ENCODE peak calls at places on chromosomes 5 and 9, in five cellular contexts. V is esophagus squamous epithelium; R is cardiac muscle cell; J is heart left ventricle; F is CD4-positive, CD25-positive, alpha-beta regulatory T cell. U is an unnamed sample.

GRCh38 chr5:135063056-135063445 is 29.0 kb upstream of the PITX1 start:
- DNase-seq in V (no peak), R (no peak), F (no peak), J (no peak), U (no peak)

GRCh38 chr5:25851301-25851700 is 1187.1 kb downstream of the CDH9 start:
- DNase-seq in J (no peak), R (no peak), V (no peak), F (no peak), U (no peak)

GRCh38 chr5:124669956-124670671 is 76.3 kb downstream of the ZNF608 start:
- DNase-seq in V (no peak), J (no peak), F (no peak), R (no peak), U (no peak)

GRCh38 chr5:82952326-82952725 is 124.9 kb downstream of the TMEM167A start:
- DNase-seq in R (no peak), F (no peak), J (no peak), V (no peak), U (no peak)

GRCh38 chr9:99259231-99259918 is 37.3 kb downstream of the SEC61B start:
- DNase-seq in R (peak; percentile 89), V (no peak), F (peak; percentile 38), J (peak; percentile 96), U (peak; percentile 12)

GRCh38 chr9:102405218-102405867 is 589.8 kb upstream of the CYLC2 start:
- DNase-seq in R (no peak), V (no peak), F (no peak), J (no peak), U (no peak)

GRCh38 chr5:14264605-14265316 is 121.6 kb downstream of the TRIO start:
- DNase-seq in V (peak; percentile 49), F (peak; percentile 55), J (peak; percentile 93), R (peak; percentile 93), U (no peak)

GRCh38 chr5:128684951-128685350 is 146.9 kb upstream of the FBN2 start:
- DNase-seq in F (no peak), J (no peak), V (no peak), R (no peak), U (no peak)

GRCh38 chr9:133238851-133239532 is 29.9 kb upstream of the OBP2B start:
- DNase-seq in V (no peak), R (peak; percentile 83), F (peak; percentile 48), J (peak; percentile 82), U (peak; percentile 27)

GRCh38 chr5:176732736-176733585 is 77.4 kb upstream of the UNC5A start:
- DNase-seq in F (no peak), V (no peak), J (no peak), R (no peak), U (no peak)

GRCh38 chr5:35306716-35307365 is 76.6 kb upstream of the PRLR start:
- DNase-seq in F (no peak), J (no peak), R (no peak), V (no peak), U (no peak)

GRCh38 chr5:176183321-176184074 is 54.7 kb upstream of the SIMC1 start:
- DNase-seq in V (no peak), J (no peak), R (no peak), F (no peak), U (no peak)

GRCh38 chr5:2093859-2094615 is 211.3 kb upstream of the IRX4 start:
- DNase-seq in R (no peak), J (no peak), F (no peak), V (no peak), U (no peak)

GRCh38 chr5:54900906-54901725 is 84.3 kb downstream of the ESM1 start:
- DNase-seq in V (no peak), J (no peak), R (no peak), F (no peak), U (no peak)

GRCh38 chr9:114054191-114054690 is 23.9 kb downstream of the AMBP start:
- DNase-seq in J (no peak), V (no peak), F (no peak), R (no peak), U (no peak)

GRCh38 chr9:15191358-15191757 is 115.7 kb downstream of the TTC39B start:
- DNase-seq in J (no peak), V (no peak), R (no peak), F (no peak), U (no peak)

GRCh38 chr5:122323132-122323548 is 11.1 kb downstream of the SNCAIP start:
- DNase-seq in V (no peak), J (no peak), F (no peak), R (no peak), U (no peak)

GRCh38 chr9:114156311-114156657 is 947 bp downstream of the COL27A1 start:
- DNase-seq in F (no peak), J (no peak), R (peak; percentile 38), V (no peak), U (no peak)

GRCh38 chr5:119515192-119515591 is 62.9 kb downstream of the HSD17B4 start:
- DNase-seq in F (no peak), R (no peak), J (no peak), V (no peak), U (no peak)
- H3K9me3 ChIP-seq in F (no peaks in the 10 kb centered on the region), R (no peaks in the 10 kb centered on the region), J (no peaks in the 10 kb centered on the region), V (no peaks in the 10 kb centered on the region), U (peaks cover 3% of the 10 kb centered on the region)

GRCh38 chr5:173835662-173836061 is 52.5 kb upstream of the CPEB4 start:
- DNase-seq in V (no peak), J (no peak), R (no peak), F (no peak), U (no peak)
- H3K4me1 ChIP-seq in V (peaks cover 25% of the 10 kb centered on the region), J (no peaks in the 10 kb centered on the region), R (peaks cover 24% of the 10 kb centered on the region), F (no peaks in the 10 kb centered on the region), U (no peaks in the 10 kb centered on the region)

DNA sequence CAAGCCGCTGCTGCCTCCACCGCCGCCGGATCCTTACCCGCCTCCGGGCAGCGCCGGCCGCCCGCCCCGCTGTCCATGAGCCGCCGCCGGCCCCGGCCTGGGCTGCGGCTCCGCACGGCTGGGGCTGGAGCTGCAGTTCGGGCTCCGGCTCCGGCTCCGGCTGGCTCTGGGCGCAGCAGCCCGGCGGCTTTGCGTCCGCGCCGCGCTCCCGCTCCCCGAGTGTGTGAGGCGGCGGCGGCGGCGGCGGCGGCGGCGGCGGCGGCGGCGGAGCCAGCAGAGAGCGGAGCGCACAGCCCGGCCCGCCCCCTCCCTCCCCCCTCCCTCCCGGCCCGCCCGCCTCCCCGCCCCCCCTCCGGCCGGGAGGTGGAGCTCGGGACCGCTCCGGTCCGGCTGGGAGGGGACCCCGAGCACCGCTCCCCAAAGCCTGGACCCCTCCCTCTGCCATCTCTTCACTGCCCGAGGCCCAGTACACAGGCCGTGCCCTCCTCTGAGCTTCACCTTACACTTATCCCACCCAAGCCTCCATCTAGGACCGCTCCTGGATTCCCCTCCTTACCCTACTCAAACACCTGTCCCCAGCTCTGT is at the start of gene PCDH1:
- DNase-seq in V (no peak), R (peak; percentile 74), F (peak; percentile 25), J (peak; percentile 53), U (no peak)
- H3K4me3 ChIP-seq in V (peak within 1 kb of the TSS; percentile 71), R (peak within 1 kb of the TSS; percentile 69), F (peak within 1 kb of the TSS; percentile 53), J (peak within 1 kb of the TSS; percentile 81), U (peak within 1 kb of the TSS; percentile 60)

GRCh38 chr9:92642041-92642451 is 27.9 kb downstream of the IPPK start:
- DNase-seq in F (no peak), V (no peak), R (no peak), J (no peak), U (no peak)

GRCh38 chr9:92641092-92641809 is 28.7 kb downstream of the IPPK start:
- DNase-seq in F (no peak), V (no peak), J (no peak), R (no peak), U (no peak)

GRCh38 chr9:92642599-92642998 is 27.3 kb downstream of the IPPK start:
- DNase-seq in R (no peak), F (no peak), J (no peak), V (no peak), U (no peak)

GRCh38 chr9:92645041-92645440 is 24.9 kb downstream of the IPPK start:
- DNase-seq in V (no peak), R (no peak), F (no peak), J (no peak), U (no peak)

DNA sequence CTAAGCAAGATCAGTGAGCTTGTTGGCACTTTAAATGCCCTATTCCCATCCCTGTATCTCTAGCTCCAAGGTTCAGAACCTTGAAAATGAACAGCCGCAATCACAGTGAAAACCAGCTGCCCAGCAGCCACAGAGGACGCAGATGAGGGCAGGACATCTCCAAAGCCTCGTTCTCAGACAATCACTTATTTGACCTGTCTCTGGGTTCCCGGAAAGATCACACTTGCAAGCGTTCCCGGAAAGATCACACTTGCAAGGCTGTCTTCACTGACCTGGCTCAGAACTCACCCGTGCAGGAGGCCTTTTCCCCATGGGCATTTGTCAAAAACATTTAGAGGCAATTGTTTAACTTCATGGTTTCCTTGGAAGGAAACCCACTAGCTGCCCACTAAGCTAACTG is 25.7 kb downstream of the IPPK start:
- DNase-seq in R (no peak), V (no peak), F (no peak), J (no peak), U (no peak)
- H3K9me3 ChIP-seq in R (no peaks in the 10 kb centered on the region), V (no peaks in the 10 kb centered on the region), F (peaks cover 10% of the 10 kb centered on the region), J (no peaks in the 10 kb centered on the region), U (no peaks in the 10 kb centered on the region)

DNA sequence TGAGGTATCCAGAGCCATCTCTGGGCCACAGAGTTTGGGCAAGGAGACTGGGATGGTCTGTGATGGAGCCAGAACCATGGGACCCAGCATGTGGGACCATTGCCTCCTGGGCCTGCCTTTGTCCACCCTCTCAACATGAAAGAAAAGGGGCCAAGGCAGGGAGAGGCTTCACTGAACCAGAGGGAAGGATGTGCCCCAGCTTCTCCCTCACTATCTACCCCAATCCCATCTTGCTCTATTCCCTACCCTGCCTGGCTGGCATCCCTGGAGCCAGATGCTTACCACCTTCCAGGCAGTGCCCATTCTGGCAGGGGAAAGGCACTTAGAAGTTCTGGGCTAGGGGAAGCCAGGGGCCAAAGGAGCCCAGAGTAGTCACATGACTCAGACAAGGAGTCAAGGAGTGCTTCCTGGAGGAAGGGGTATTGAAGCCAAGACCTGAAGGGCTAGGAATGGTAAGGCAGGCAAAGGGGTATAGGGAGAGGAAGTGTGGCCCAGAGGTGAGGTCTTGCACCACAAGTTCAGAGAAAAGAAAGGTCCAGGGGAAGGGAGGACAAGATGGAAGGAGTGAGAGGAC is 9.8 kb downstream of the PDLIM4 start:
- DNase-seq in J (no peak), V (no peak), R (no peak), F (no peak), U (no peak)
- H3K4me1 ChIP-seq in J (peaks cover 30% of the 10 kb centered on the region), V (peaks cover 79% of the 10 kb centered on the region), R (no peaks in the 10 kb centered on the region), F (no peaks in the 10 kb centered on the region), U (no peaks in the 10 kb centered on the region)

DNA sequence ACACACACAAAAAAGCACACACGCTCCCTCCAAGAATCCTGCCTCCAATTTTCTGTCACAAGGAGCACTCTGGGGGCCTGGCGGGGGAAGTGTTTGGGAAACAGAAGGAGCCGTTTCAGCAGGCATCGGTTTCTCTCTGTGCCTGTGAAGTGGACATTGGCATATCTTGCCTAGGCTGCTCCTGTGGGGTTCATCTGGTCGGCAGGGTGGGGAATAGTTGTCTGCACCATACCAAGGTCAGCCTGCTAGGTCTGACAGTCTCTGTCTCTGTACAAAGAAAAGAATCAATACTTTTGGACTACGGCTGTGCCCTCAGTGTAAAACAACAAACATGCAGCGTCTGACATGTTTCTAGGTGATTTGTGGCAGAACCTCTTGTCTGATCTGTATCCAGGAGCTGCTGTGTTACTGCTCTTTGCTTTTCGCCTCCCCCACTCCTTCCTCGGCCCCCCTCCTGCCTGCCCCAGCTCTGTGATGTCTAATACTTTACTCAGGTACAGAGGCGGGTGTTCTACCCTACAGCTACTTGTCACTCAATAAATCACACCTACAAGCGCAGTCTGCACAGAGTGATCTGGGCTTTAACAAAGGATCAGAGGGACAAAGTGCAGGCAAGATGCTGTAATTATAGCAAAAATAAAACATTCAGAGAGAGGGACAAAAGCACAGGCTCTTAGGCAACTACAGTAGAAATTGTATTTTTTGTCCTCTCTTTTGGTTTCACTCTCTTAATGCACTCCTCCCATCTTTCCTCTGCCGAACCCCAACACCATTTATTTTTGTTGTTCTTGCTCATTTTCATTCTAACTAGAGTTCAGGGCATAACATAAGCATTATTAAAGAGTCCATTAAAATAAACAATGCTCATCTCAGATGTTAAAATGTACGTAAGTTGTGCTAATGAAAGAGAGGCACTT is 216.7 kb downstream of the BNC2 start:
- DNase-seq in J (peak; percentile 30), V (no peak), F (no peak), R (peak; percentile 8), U (no peak)
- H3K4me3 ChIP-seq in J (peak overlapping the region; percentile 17), V (peak overlapping the region; percentile 27), F (no peak overlapping the region), R (no peak overlapping the region), U (no peak overlapping the region)

U was measured in effector memory CD4-positive, alpha-beta T cell.